ENCODE peak calls at places on chromosomes 12 and 14, in seven cellular contexts. U, O, D, M, L, B and E are unnamed samples.
A peak's percentile ranks its signal among the peaks of the same experiment; 100 is the strongest.

GRCh38 chr14:84128025-84128424 is 1401.9 kb upstream of the FLRT2 start:
- DNase-seq in U (no peak), O (no peak), D (no peak), M (no peak), L (peak; percentile 48), B (no peak), E (no peak)

GRCh38 chr12:43847427-43847826 is 11.5 kb downstream of the TMEM117 start:
- DNase-seq in U (no peak), O (no peak), D (no peak), M (peak; percentile 41), L (peak; percentile 31), B (no peak), E (no peak)

GRCh38 chr12:65830305-65830704 is 6.0 kb downstream of the HMGA2 start:
- DNase-seq in U (no peak), O (no peak), D (no peak), M (no peak), L (peak; percentile 61), B (no peak), E (no peak)

GRCh38 chr12:49947593-49948226 is 2.8 kb upstream of the AQP2 start:
- DNase-seq in U (no peak), O (no peak), D (no peak), M (no peak), L (no peak), B (no peak), E (no peak)

GRCh38 chr14:61730756-61731373 is 31.4 kb upstream of the SNAPC1 start:
- DNase-seq in U (no peak), O (no peak), D (no peak), M (no peak), L (no peak), B (no peak), E (no peak)

GRCh38 chr14:55412686-55413085 is 1.1 kb upstream of the ATG14 start:
- DNase-seq in U (no peak), O (no peak), D (no peak), M (no peak), L (no peak), B (no peak), E (no peak)

GRCh38 chr12:56980941-56981530 is 23.6 kb upstream of the RDH16 start:
- DNase-seq in U (no peak), O (no peak), D (no peak), M (no peak), L (no peak), B (no peak), E (no peak)

GRCh38 chr12:68306564-68306963 is 25.6 kb downstream of the MDM1 start:
- DNase-seq in U (no peak), O (no peak), D (no peak), M (no peak), L (no peak), B (no peak), E (no peak)

GRCh38 chr12:116262741-116263140 is 14.8 kb downstream of the MED13L start:
- DNase-seq in U (no peak), O (no peak), D (no peak), M (no peak), L (peak; percentile 46), B (no peak), E (no peak)

GRCh38 chr14:79040742-79041249 is 870.6 kb downstream of the NRXN3 start:
- DNase-seq in U (no peak), O (no peak), D (no peak), M (no peak), L (no peak), B (no peak), E (no peak)

GRCh38 chr12:102163383-102163782 is 34.2 kb downstream of the PMCH start:
- DNase-seq in U (no peak), O (no peak), D (no peak), M (no peak), L (no peak), B (no peak), E (no peak)

GRCh38 chr12:116055895-116056607 is 221.4 kb downstream of the MED13L start:
- DNase-seq in U (no peak), O (no peak), D (no peak), M (no peak), L (no peak), B (no peak), E (no peak)

GRCh38 chr12:3281588-3282150 is 204.5 kb downstream of the TSPAN9 start:
- DNase-seq in U (peak; percentile 63), O (no peak), D (no peak), M (no peak), L (no peak), B (no peak), E (no peak)

GRCh38 chr12:44875954-44876553 is at the start of gene NELL2:
- DNase-seq in U (no peak), O (peak; percentile 69), D (peak; percentile 72), M (peak; percentile 32), L (peak; percentile 5), B (peak; percentile 47), E (no peak)

GRCh38 chr12:44874981-44875416 is 1.1 kb downstream of the NELL2 start:
- DNase-seq in U (no peak), O (no peak), D (peak; percentile 46), M (peak; percentile 2), L (no peak), B (no peak), E (no peak)

GRCh38 chr12:44875417-44875953 is 630 bp downstream of the NELL2 start:
- DNase-seq in U (no peak), O (no peak), D (peak; percentile 35), M (peak; percentile 1), L (no peak), B (no peak), E (no peak)

GRCh38 chr12:44873898-44874297 is 2.2 kb downstream of the NELL2 start:
- DNase-seq in U (no peak), O (no peak), D (no peak), M (peak; percentile 33), L (peak; percentile 16), B (no peak), E (no peak)

GRCh38 chr12:44876554-44877275 is 600 bp upstream of the NELL2 start:
- DNase-seq in U (no peak), O (peak; percentile 43), D (peak; percentile 52), M (peak; percentile 33), L (peak; percentile 7), B (no peak), E (no peak)
- H3K4me3 ChIP-seq in U (peak overlapping the region; percentile 56), O (peak overlapping the region; percentile 57), D (peak overlapping the region; percentile 75), M (peak overlapping the region; percentile 50), L (peak overlapping the region; percentile 35), B (peak overlapping the region; percentile 56), E (peak overlapping the region; percentile 27)

GRCh38 chr14:95320076-95320895 is 578 bp upstream of the CLMN start:
- DNase-seq in U (no peak), O (no peak), D (no peak), M (no peak), L (no peak), B (no peak), E (no peak)

GRCh38 chr14:95317817-95318343 is 1.8 kb downstream of the CLMN start:
- DNase-seq in U (no peak), O (no peak), D (no peak), M (no peak), L (no peak), B (no peak), E (no peak)

GRCh38 chr14:95318399-95318834 is 1.3 kb downstream of the CLMN start:
- DNase-seq in U (no peak), O (no peak), D (no peak), M (no peak), L (no peak), B (no peak), E (no peak)

GRCh38 chr14:95318870-95319311 is 817 bp downstream of the CLMN start:
- DNase-seq in U (no peak), O (no peak), D (no peak), M (no peak), L (no peak), B (peak; percentile 54), E (no peak)

DNA sequence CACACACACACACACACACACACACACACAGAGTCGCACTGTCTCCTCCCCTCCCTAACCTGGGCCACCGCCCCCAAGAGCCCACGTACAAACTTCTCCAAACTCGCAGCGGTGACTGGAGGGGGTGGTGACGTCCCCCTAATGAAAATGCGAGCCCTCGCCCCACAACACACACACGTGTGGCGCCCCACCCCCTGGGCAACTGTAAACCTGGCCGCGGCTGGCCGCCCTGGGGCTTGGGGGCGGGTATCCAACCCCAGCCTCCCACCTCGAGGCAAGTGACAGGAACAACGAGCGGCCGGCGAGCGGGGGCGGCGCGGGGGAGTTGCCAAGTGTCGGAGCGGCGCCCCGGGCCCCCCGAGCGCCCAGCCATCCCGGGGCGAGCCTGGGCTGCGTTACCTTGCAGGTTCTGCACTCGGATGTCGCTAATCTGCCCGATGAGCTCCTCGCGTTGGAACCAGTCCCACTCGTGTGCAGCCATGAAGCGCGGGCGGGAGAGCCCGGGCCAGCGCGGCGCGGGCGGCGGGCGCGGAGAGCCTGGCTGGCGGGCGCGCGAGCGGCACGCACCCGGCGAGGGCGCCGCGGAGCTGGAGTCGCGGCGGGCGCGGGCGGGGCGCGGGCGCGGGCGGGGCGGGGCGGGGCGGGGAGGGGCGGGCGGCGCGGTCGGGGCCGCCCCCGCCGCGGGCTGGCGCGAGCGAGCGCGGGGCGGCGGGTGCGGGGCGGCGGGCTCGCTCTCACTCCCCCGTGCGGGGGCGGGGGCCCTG is at the start of gene CLMN:
- DNase-seq in U (peak; percentile 48), O (no peak), D (peak; percentile 65), M (peak; percentile 44), L (peak; percentile 28), B (peak; percentile 61), E (no peak)
- TF ChIP-seq CTCF in U (no peak), O (no peak), D (no peak), M (no peak), L (no peak), B (no peak), E (no peak)

GRCh38 chr14:20707622-20708021 is 19.1 kb downstream of the ANG start:
- DNase-seq in U (no peak), O (no peak), D (no peak), M (peak; percentile 16), L (peak; percentile 44), B (no peak), E (no peak)

GRCh38 chr14:20711275-20712069 is 22.9 kb downstream of the ANG start:
- DNase-seq in U (no peak), O (no peak), D (no peak), M (no peak), L (no peak), B (no peak), E (no peak)

DNA sequence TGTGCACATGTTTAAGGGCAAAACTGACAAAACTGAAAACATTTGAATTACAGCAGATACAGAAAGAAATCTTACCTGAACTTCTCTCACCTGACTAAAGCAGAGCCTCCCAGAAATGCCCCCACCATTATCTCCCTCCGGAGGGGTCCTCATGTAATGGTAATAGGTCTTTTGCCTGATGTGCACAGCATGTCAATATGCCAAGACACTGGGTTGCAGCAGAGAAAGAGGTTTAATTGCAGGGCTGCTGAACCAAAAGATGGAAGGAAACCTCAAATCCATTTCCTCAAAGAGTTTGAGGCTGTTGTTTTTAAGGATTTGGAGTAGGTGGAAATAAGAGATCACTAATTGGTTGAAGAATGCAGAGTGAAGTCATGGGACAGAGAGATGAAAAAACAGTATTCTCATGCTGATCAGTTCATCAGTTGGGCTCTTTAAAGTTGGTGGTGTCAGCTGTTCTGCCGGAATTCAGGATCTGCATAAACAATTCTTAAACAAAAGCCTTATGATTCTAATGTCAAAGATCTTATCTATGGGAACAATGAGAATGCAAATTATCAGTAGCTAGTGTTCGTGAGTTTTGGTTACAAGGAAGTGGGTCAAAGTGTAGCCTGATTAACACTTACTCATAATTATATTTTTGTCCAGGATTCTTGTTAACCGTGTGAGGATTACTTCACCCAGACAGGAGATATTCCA is 18.2 kb downstream of the ANG start:
- DNase-seq in U (no peak), O (no peak), D (no peak), M (no peak), L (peak; percentile 8), B (no peak), E (no peak)
- H3K4me3 ChIP-seq in U (no peak overlapping the region), O (no peak overlapping the region), D (no peak overlapping the region), M (no peak overlapping the region), L (no peak overlapping the region), B (no peak overlapping the region), E (no peak overlapping the region)

GRCh38 chr14:48586099-48586498 is 910.7 kb upstream of the MDGA2 start:
- DNase-seq in U (no peak), O (no peak), D (no peak), M (no peak), L (no peak), B (no peak), E (no peak)
- TF ChIP-seq CTCF in U (no peak), O (no peak), D (no peak), M (no peak), L (no peak), B (no peak), E (no peak)